ENCODE peak calls at places on chromosomes 1 and 21, in five cellular contexts. A, X, W, T and M are unnamed samples.

GRCh38 chr1:2525524-2525895 is 886 bp downstream of the PANK4 start:
- DNase-seq in A (no peak), T (no peak), W (no peak), X (no peak), M (no peak)

GRCh38 chr1:212722270-212722945 is 22.8 kb upstream of the BATF3 start:
- DNase-seq in T (no peak), A (no peak), X (no peak), W (no peak), M (no peak)

GRCh38 chr1:204683284-204684205 is 2.0 kb downstream of the LRRN2 start:
- DNase-seq in T (no peak), X (no peak), W (no peak), A (no peak), M (no peak)

GRCh38 chr1:17873007-17873675 is 118.0 kb downstream of the ACTL8 start:
- DNase-seq in A (no peak), W (no peak), T (no peak), X (no peak), M (no peak)

GRCh38 chr1:226651732-226652105 is 87.4 kb downstream of the ITPKB start:
- DNase-seq in A (no peak), T (peak; percentile 16), X (no peak), W (no peak), M (no peak)

GRCh38 chr1:84939151-84939550 is 46.1 kb upstream of the LPAR3 start:
- DNase-seq in A (no peak), T (no peak), W (peak; percentile 20), X (no peak), M (peak; percentile 59)

GRCh38 chr1:1334835-1335234 is 3.8 kb downstream of the TAS1R3 start:
- DNase-seq in X (no peak), A (no peak), T (no peak), W (no peak), M (no peak)

GRCh38 chr1:59317780-59318179 is 20.9 kb downstream of the FGGY start:
- DNase-seq in W (peak; percentile 79), A (no peak), T (no peak), X (no peak), M (no peak)

GRCh38 chr1:153503766-153504165 is 32.0 kb downstream of the S100A6 start:
- DNase-seq in T (no peak), W (no peak), X (no peak), A (no peak), M (no peak)

GRCh38 chr1:219587401-219587800 is 25.5 kb downstream of the ZC3H11B start:
- DNase-seq in T (no peak), W (no peak), A (no peak), X (no peak), M (no peak)

GRCh38 chr21:43272591-43272990 is 103.8 kb downstream of the CRYAA start:
- DNase-seq in A (no peak), X (no peak), T (no peak), W (no peak), M (no peak)

GRCh38 chr1:225626698-225627097 is 26.2 kb downstream of the ENAH start:
- DNase-seq in A (no peak), X (no peak), W (peak; percentile 38), T (no peak), M (peak; percentile 37)

GRCh38 chr1:227429447-227430359 is 111.4 kb upstream of the CDC42BPA start:
- DNase-seq in X (no peak), W (peak; percentile 58), T (no peak), A (no peak), M (peak; percentile 75)

GRCh38 chr1:244104309-244105060 is 53.4 kb downstream of the ZBTB18 start:
- DNase-seq in A (no peak), W (peak; percentile 92), X (no peak), T (no peak), M (peak; percentile 71)

GRCh38 chr1:59013276-59013927 is 229.6 kb upstream of the JUN start:
- DNase-seq in W (peak; percentile 26), A (peak; percentile 67), X (no peak), T (no peak), M (peak; percentile 69)

GRCh38 chr1:29303201-29304024 is 67.1 kb downstream of the PTPRU start:
- DNase-seq in T (peak; percentile 28), A (no peak), W (no peak), X (no peak), M (no peak)

GRCh38 chr21:46472246-46472645 is 13.6 kb downstream of the DIP2A start:
- DNase-seq in A (no peak), T (no peak), X (no peak), W (no peak), M (no peak)

GRCh38 chr1:78840447-78841251 is 165.9 kb downstream of the ADGRL4 start:
- DNase-seq in X (no peak), A (no peak), W (peak; percentile 89), T (no peak), M (peak; percentile 81)

GRCh38 chr1:110780600-110781484 is 92.1 kb upstream of the CD53 start:
- DNase-seq in T (no peak), W (peak; percentile 50), X (peak; percentile 74), A (peak; percentile 85), M (peak; percentile 80)

GRCh38 chr1:44377925-44378784 is 23.1 kb upstream of the ERI3 start:
- DNase-seq in T (no peak), W (peak; percentile 46), X (peak; percentile 32), A (peak; percentile 59), M (peak; percentile 72)

GRCh38 chr1:55284856-55285255 is 69.7 kb upstream of the USP24 start:
- DNase-seq in A (no peak), T (no peak), W (peak; percentile 61), X (peak; percentile 29), M (peak; percentile 67)

GRCh38 chr1:172360960-172361359 is 59.5 kb upstream of the C1orf105 start:
- DNase-seq in A (no peak), W (no peak), X (no peak), T (no peak), M (no peak)

GRCh38 chr1:213994888-213995287 is 7.1 kb downstream of the PROX1 start:
- DNase-seq in X (no peak), W (no peak), T (no peak), A (no peak), M (no peak)

GRCh38 chr1:214854126-214854875 is 228.2 kb upstream of the KCNK2 start:
- DNase-seq in W (no peak), T (no peak), X (no peak), A (no peak), M (no peak)

GRCh38 chr1:175267716-175268416 is 75.3 kb upstream of the KIAA0040 start:
- DNase-seq in A (peak; percentile 50), X (no peak), W (no peak), T (no peak), M (peak; percentile 4)

GRCh38 chr1:220880726-220881506 is 1.7 kb downstream of the HLX start:
- DNase-seq in X (no peak), W (peak; percentile 71), A (peak; percentile 82), T (peak; percentile 93), M (peak; percentile 73)

DNA sequence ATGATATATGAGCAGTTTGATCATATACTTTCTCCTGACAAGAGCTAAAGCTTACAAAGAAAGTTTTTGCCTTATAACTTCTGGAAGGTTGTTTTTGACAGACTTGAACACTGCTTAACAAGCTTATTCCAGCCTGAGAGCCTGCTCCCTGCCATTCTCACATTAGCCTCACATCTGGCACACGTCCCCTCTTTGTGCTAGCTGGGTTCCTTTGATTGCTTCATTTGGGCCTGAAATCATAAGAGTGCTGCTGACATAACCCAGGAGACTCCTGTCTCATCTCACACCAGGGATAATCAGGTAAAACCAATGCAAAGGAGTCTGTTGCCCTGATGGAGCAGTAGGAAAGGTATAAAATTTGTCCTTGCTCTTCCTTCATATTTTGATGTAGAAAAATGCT is 1411.7 kb upstream of the B3GALT2 start:
- DNase-seq in T (no peak), A (no peak), W (no peak), X (no peak), M (no peak)
- H3K4me3 ChIP-seq in T (no peak overlapping the region), A (no peak overlapping the region), W (no peak overlapping the region), X (no peak overlapping the region), M (no peak overlapping the region)

DNA sequence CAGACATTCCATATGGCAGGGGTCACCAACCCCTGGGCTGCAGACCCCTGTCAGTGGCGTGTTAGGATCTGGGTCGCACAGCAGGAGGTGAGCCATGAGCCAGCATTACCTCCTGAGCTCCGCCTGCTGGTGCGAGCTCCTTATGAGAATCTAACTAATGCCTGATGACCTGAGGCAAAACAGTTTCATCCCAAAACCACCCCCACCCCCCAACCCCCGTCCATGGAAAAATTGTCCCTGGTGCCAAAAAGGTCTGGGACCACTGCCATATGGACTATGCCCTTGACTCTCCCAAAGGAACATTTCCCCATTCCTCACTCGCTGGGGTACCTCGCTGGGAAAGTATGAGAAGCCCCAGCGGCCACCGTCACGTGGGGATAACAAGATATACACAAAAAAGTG is 6.4 kb upstream of the CPT2 start:
- DNase-seq in X (no peak), W (no peak), T (peak; percentile 75), A (no peak), M (no peak)
- TF ChIP-seq CTCF in X (no peak), W (peak; percentile 19), T (peak; percentile 26), A (peak; percentile 4), M (no peak)

GRCh38 chr1:68049941-68050878 is at the start of gene DIRAS3:
- DNase-seq in W (peak; percentile 43), A (no peak), T (peak; percentile 66), X (peak; percentile 10), M (peak; percentile 53)
- H3K4me3 ChIP-seq in W (peak within 1 kb of the TSS; percentile 52), A (peak within 1 kb of the TSS; percentile 45), T (peak within 1 kb of the TSS; percentile 52), X (peak within 1 kb of the TSS; percentile 50), M (peak within 1 kb of the TSS; percentile 62)

GRCh38 chr1:190323530-190323929 is 154.1 kb downstream of the BRINP3 start:
- DNase-seq in X (no peak), W (no peak), A (no peak), T (no peak), M (no peak)

DNA sequence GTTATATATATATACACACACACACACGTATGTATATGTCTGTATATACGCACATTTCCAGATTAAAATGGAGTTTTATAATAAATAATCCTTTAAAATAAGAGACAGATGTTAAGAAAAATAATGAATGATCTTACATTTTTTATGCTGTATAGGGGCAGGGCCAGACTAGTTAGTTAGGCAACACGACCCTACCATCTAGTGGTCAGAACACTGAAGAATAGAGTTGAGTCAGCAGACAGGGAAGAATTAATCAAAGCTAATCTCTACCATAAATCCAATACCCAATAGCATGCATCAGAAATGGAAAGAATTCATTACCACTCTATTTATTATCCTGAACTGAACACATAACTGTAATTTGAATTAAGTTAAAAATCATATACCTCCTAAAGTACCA is 156.7 kb downstream of the BRINP3 start:
- DNase-seq in W (peak; percentile 44), T (no peak), X (peak; percentile 28), A (no peak), M (peak; percentile 77)
- TF ChIP-seq CTCF in W (peak; percentile 35), T (no peak), X (peak; percentile 31), A (no peak), M (peak; percentile 56)

GRCh38 chr1:242025681-242026080 is 26.8 kb upstream of the MAP1LC3C start:
- DNase-seq in X (no peak), T (no peak), A (no peak), W (no peak), M (no peak)
- H3K4me3 ChIP-seq in X (no peak overlapping the region), T (no peak overlapping the region), A (no peak overlapping the region), W (no peak overlapping the region), M (no peak overlapping the region)